ENCODE peak calls at places on chromosome 18, in five cellular contexts. T, A, G, Y and V are unnamed samples.

GRCh38 chr18:49819768-49820662 is 6.7 kb upstream of the ACAA2 start:
- DNase-seq in A (peak), G (no peak), T (no peak), Y (no peak), V (no peak)

GRCh38 chr18:42412281-42412680 is 457.2 kb downstream of the PIK3C3 start:
- DNase-seq in T (no peak), Y (no peak), A (no peak), G (no peak), V (no peak)

GRCh38 chr18:24270937-24271380 is 126.7 kb downstream of the OSBPL1A start:
- DNase-seq in G (peak), T (peak), Y (no peak), A (peak), V (no peak)

GRCh38 chr18:32902566-32903330 is 129.9 kb upstream of the KLHL14 start:
- DNase-seq in T (no peak), Y (no peak), A (no peak), G (no peak), V (no peak)

GRCh38 chr18:54250846-54251251 is 18.5 kb upstream of the POLI start:
- DNase-seq in Y (no peak), G (peak), A (no peak), T (no peak), V (no peak)

GRCh38 chr18:35458677-35459441 is 38.9 kb downstream of the INO80C start:
- DNase-seq in T (no peak), Y (peak), A (peak), G (peak), V (peak)

GRCh38 chr18:51578403-51578980 is 381.0 kb upstream of the MEX3C start:
- DNase-seq in T (no peak), G (no peak), Y (no peak), A (no peak), V (no peak)

GRCh38 chr18:27062802-27063201 is 122.3 kb downstream of the CHST9 start:
- DNase-seq in T (no peak), G (peak), Y (no peak), A (no peak), V (no peak)

GRCh38 chr18:39454866-39455265 is 1889.3 kb upstream of the CELF4 start:
- DNase-seq in Y (no peak), T (no peak), G (no peak), A (no peak), V (no peak)

GRCh38 chr18:74951165-74951760 is 257.7 kb downstream of the PTGR3 start:
- DNase-seq in T (no peak), G (no peak), Y (no peak), A (peak), V (no peak)

GRCh38 chr18:75865639-75866038 is 438.1 kb upstream of the SMIM21 start:
- DNase-seq in Y (no peak), T (no peak), A (no peak), G (no peak), V (no peak)

GRCh38 chr18:57839942-57840381 is 36.8 kb upstream of the ATP8B1 start:
- DNase-seq in Y (no peak), A (peak), G (peak), T (no peak), V (no peak)

GRCh38 chr18:36560187-36560586 is 262.7 kb downstream of the FHOD3 start:
- DNase-seq in G (no peak), A (no peak), T (no peak), Y (no peak), V (no peak)

GRCh38 chr18:63178526-63178880 is 141.1 kb downstream of the BCL2 start:
- DNase-seq in G (no peak), Y (no peak), T (no peak), A (no peak), V (no peak)

GRCh38 chr18:79911871-79912270 is 39.6 kb downstream of the SLC66A2 start:
- DNase-seq in Y (no peak), T (no peak), G (no peak), A (no peak), V (no peak)

GRCh38 chr18:51655327-51655698 is 457.8 kb upstream of the MEX3C start:
- DNase-seq in G (no peak), T (no peak), A (no peak), Y (no peak), V (no peak)

GRCh38 chr18:44943201-44943881 is 262.7 kb downstream of the SETBP1 start:
- DNase-seq in A (peak), G (peak), T (no peak), Y (peak), V (peak)

GRCh38 chr18:45398448-45398847 is 216.8 kb upstream of the SLC14A2 start:
- DNase-seq in T (no peak), A (no peak), G (no peak), Y (no peak), V (no peak)

GRCh38 chr18:55753643-55754255 is 165.8 kb upstream of the TCF4 start:
- DNase-seq in T (no peak), A (no peak), G (peak), Y (no peak), V (no peak)

GRCh38 chr18:36187138-36187825 is at the start of gene MOCOS:
- DNase-seq in Y (no peak), T (peak), A (peak), G (peak), V (peak)

GRCh38 chr18:33074125-33074524 is 301.3 kb upstream of the KLHL14 start:
- DNase-seq in G (no peak), T (no peak), A (no peak), Y (no peak), V (no peak)

GRCh38 chr18:69127844-69128486 is 272.7 kb upstream of the DOK6 start:
- DNase-seq in T (no peak), A (no peak), Y (no peak), G (no peak), V (no peak)

GRCh38 chr18:79545255-79545654 is 134.3 kb upstream of the CTDP1 start:
- DNase-seq in Y (no peak), G (no peak), T (no peak), A (no peak), V (no peak)

GRCh38 chr18:28342231-28342630 is 165.3 kb upstream of the CDH2 start:
- DNase-seq in Y (no peak), G (no peak), A (no peak), T (no peak), V (no peak)

DNA sequence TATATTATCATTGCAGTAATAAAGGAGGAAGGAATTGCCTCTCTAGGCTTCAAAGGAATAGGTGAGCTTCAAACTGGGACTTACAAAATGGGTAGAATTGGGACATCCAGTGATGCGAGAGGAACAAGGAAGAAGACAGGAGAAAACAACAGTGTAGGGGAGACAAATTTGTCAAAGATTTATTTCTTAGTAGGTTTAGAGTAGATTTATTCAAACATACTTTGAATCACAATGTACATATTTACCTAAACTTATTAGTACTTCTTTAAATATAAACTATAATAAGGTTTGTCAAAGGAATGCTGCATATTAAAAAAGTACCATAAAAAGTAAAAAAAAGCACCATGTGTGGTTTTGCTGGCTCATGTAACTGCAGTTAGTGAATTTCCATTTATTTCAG is 161.4 kb upstream of the CDH2 start:
- DNase-seq in Y (no peak), G (no peak), T (no peak), A (no peak), V (no peak)
- H3K14ac ChIP-seq in Y (no peak), G (no peak), T (no peak), A (no peak), V (no peak)

GRCh38 chr18:7809455-7809854 is 242.3 kb downstream of the PTPRM start:
- DNase-seq in A (no peak), G (no peak), T (no peak), Y (no peak), V (no peak)

GRCh38 chr18:7808054-7808453 is 240.9 kb downstream of the PTPRM start:
- DNase-seq in T (no peak), Y (no peak), G (no peak), A (no peak), V (no peak)

GRCh38 chr18:7809978-7810377 is 242.9 kb downstream of the PTPRM start:
- DNase-seq in Y (no peak), G (no peak), T (no peak), A (no peak), V (no peak)

GRCh38 chr18:7805880-7806279 is 238.8 kb downstream of the PTPRM start:
- DNase-seq in T (no peak), Y (no peak), A (no peak), G (no peak), V (no peak)

GRCh38 chr18:7808992-7809391 is 241.9 kb downstream of the PTPRM start:
- DNase-seq in T (no peak), G (no peak), A (no peak), Y (no peak), V (no peak)
- H2BK12ac ChIP-seq in T (no peak), G (no peak), A (no peak), Y (no peak), V (no peak)

GRCh38 chr18:12543697-12544096 is 114.2 kb downstream of the SPIRE1 start:
- DNase-seq in Y (no peak), G (no peak), A (no peak), T (no peak), V (no peak)
- H3K27ac ChIP-seq in Y (no peak), G (no peak), A (no peak), T (no peak), V (no peak)

GRCh38 chr18:58861353-58861752 is 3.3 kb upstream of the ZNF532 start:
- DNase-seq in G (no peak), Y (no peak), A (no peak), T (no peak), V (no peak)

GRCh38 chr18:58860747-58861224 is 3.9 kb upstream of the ZNF532 start:
- DNase-seq in T (no peak), A (no peak), G (no peak), Y (no peak), V (no peak)

GRCh38 chr18:58862404-58862803 is 2.3 kb upstream of the ZNF532 start:
- DNase-seq in A (no peak), G (no peak), T (no peak), Y (no peak), V (no peak)

GRCh38 chr18:58862851-58863538 is 1.7 kb upstream of the ZNF532 start:
- DNase-seq in T (no peak), Y (no peak), G (peak), A (peak), V (no peak)

GRCh38 chr18:58861853-58862252 is 2.8 kb upstream of the ZNF532 start:
- DNase-seq in A (no peak), G (no peak), Y (no peak), T (no peak), V (no peak)
- H3K14ac ChIP-seq in A (no peak), G (no peak), Y (no peak), T (no peak), V (no peak)

DNA sequence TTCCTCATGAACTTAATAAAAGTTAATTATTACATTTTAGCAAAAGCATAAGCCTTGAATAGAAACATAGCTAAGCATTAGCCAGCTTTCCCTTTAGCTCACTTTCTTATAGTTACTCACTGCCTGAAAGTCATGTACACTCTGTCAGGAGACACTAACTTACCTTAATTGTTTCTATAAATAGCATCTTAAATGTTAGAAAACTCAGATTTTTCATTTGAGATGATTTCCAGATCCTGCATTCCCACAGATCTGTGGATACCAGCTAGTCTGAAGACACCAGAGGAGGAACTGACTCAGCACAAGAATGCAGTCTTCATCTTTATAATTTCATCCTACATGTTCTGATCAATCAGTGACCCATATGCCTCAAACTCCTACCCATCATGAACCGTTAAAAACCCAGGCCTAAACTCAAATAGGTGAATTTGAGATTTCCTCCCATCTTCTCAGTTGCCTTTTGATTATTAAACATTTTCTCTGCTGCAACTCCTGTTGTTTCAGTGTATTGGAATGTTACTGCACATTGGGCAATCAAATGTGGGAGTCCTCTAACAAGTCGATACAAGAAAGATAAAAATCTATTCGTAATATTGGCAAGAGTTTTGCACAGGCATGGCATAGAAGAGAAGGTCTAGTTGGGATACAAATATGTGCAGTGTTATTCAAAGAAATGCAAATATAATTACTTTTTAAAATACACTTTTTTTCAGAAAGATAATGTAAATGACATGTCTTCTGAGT is 857.4 kb upstream of the CDH2 start:
- DNase-seq in Y (no peak), T (no peak), A (no peak), G (no peak), V (no peak)
- H2BK12ac ChIP-seq in Y (no peak), T (no peak), A (no peak), G (no peak), V (no peak)

GRCh38 chr18:77131652-77132368 is 773 bp downstream of the MBP start:
- DNase-seq in A (peak), Y (no peak), G (peak), T (no peak), V (no peak)

GRCh38 chr18:77134611-77135010 is 2.0 kb upstream of the MBP start:
- DNase-seq in G (no peak), T (no peak), Y (no peak), A (no peak), V (no peak)

GRCh38 chr18:77133920-77134496 is 1.4 kb upstream of the MBP start:
- DNase-seq in Y (no peak), A (no peak), G (peak), T (no peak), V (no peak)

GRCh38 chr18:77132369-77133050 is at the start of gene MBP:
- DNase-seq in T (no peak), A (no peak), G (peak), Y (no peak), V (peak)

DNA sequence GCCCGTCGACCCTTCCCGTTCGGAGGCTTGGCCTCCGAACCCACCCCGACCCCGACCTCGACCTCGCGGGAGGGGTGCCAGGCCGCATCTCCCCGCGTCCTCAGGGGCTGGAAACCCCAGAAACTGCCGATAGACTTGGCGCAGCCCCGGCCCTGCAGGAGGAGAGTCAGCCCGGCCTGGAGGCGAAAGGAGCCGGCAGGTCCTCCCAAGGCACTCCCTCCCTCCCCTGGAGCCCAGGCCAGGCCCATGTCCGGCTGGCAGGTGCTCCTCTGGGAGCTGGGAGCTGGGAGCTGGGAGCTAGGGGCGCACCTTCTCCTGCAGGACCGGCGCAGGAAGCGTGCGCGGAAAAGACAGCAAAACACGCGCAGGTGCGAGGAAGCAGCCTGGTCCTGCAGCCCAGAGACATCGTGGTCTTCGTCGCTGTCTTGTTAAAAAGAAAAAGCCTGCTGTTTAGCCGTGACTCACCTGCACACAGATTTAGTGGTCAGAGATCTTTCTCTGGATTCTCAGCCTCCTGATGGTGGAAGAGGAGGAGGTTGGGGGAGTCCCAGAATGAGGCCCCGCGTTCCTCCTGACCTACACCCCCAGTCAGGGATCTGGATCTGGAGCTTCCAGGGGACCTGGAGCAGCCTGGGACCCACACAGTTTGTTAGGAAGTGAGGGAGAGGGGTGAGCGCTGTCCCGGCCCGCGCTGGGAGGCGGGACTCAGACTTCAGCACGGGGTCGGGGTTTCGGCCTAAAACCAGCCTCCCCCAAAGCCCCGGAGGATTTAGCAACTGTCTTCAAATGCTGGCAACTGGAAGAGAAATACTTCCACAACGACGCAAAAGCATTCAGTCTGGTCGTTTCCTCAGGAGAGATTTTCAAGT is 702 bp upstream of the MBP start:
- DNase-seq in G (peak), Y (no peak), A (no peak), T (no peak), V (peak)
- H3K27ac ChIP-seq in G (no peak), Y (no peak), A (no peak), T (no peak), V (no peak)

GRCh38 chr18:3675446-3675845 is 225.5 kb downstream of the TGIF1 start:
- DNase-seq in A (no peak), T (no peak), G (no peak), Y (no peak), V (no peak)
- H3K14ac ChIP-seq in A (no peak), T (no peak), G (no peak), Y (no peak), V (no peak)

DNA sequence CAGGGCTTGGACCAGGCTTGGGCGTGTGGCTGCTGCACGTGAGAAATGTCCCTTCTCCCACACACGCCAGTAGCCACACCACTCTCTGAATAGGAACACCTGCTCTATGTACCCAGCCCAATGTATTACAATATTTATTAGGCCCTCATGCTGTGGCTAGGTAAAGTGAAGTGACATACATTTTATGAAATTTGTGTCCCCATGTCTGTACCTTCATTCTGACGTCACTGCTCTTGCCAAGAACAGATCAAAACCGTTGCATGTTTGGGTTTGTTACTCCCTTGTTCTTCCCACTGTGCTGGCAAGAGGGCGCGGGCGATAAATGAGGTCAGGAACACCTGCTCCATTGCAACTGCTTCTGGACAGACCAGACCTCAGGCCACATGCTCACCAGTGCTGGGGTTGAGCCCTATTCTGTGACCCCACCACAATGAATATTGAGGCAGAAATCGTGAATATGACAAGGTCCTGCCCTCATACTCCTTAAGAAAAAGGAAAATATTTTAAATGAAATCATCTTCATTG is 436.4 kb upstream of the SALL3 start:
- DNase-seq in G (no peak), A (no peak), T (no peak), Y (no peak), V (no peak)
- H2BK12ac ChIP-seq in G (no peak), A (no peak), T (no peak), Y (no peak), V (no peak)